ENCODE peak calls at places on chromosomes 7 and 10, in six cellular contexts. M, S, C, W, Y and Q are unnamed samples.

GRCh38 chr7:106419455-106420182 is 134.8 kb upstream of the NAMPT start:
- DNase-seq in M (no peak), S (no peak), C (no peak), W (no peak), Y (no peak), Q (no peak)

GRCh38 chr7:77649950-77650349 is 46.3 kb upstream of the RSBN1L start:
- DNase-seq in M (no peak), S (peak), C (no peak), W (no peak), Y (no peak), Q (peak)

GRCh38 chr7:1899201-1899600 is 229.1 kb downstream of the ELFN1 start:
- DNase-seq in M (no peak), S (peak), C (peak), W (no peak), Y (no peak), Q (no peak)

GRCh38 chr10:89171996-89172395 is 35.1 kb downstream of the CH25H start:
- DNase-seq in M (no peak), S (peak), C (no peak), W (no peak), Y (no peak), Q (no peak)

GRCh38 chr7:131688738-131689661 is 132.6 kb upstream of the PODXL start:
- DNase-seq in M (peak), S (peak), C (peak), W (no peak), Y (peak), Q (peak)

GRCh38 chr7:3978839-3979238 is 677.8 kb downstream of the SDK1 start:
- DNase-seq in M (no peak), S (no peak), C (no peak), W (no peak), Y (no peak), Q (no peak)

GRCh38 chr10:61633665-61634064 is 29.1 kb upstream of the CABCOCO1 start:
- DNase-seq in M (no peak), S (peak), C (no peak), W (no peak), Y (no peak), Q (no peak)

GRCh38 chr10:104711167-104711765 is 70.2 kb downstream of the SORCS3 start:
- DNase-seq in M (no peak), S (no peak), C (no peak), W (no peak), Y (no peak), Q (no peak)

GRCh38 chr7:1026721-1027151 is 17.6 kb upstream of the GPR146 start:
- DNase-seq in M (no peak), S (no peak), C (no peak), W (no peak), Y (no peak), Q (no peak)

GRCh38 chr10:91198781-91199180 is 21.7 kb upstream of the PCGF5 start:
- DNase-seq in M (no peak), S (peak), C (no peak), W (peak), Y (no peak), Q (no peak)

GRCh38 chr7:47045592-47045991 is 536.3 kb downstream of the TNS3 start:
- DNase-seq in M (no peak), S (peak), C (no peak), W (no peak), Y (no peak), Q (no peak)

DNA sequence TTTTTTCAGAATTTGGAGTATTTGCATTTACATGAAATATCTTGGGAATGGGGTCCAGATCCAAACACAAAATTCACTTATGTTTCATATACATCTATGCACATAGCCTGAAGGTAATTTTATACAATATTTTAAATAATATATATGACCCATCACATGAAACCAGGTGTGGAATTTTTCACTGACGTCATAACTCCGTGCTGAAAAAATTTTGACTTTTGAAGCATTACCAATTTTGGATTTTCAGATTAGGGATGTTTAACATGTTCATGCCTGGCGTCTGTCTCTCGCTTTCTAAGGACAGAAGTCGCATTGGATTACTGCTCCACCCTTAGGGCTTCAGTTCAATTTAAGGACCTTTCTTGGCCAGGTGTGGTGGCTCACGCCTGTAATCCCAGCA is 349.5 kb upstream of the PLXDC2 start:
- DNase-seq in M (no peak), S (no peak), C (no peak), W (no peak), Y (no peak), Q (no peak)
- TF ChIP-seq RAD21 in M (no peak), S (no peak), C (no peak), W (no peak), Y (no peak), Q (no peak)

GRCh38 chr10:1754506-1755177 is 17.3 kb upstream of the ADARB2 start:
- DNase-seq in M (no peak), S (no peak), C (no peak), W (no peak), Y (no peak), Q (no peak)
- TF ChIP-seq USF2 in M (no peak), S (no peak), C (no peak), W (no peak), Y (no peak), Q (no peak)

GRCh38 chr7:148334959-148335577 is 255.5 kb upstream of the C7orf33 start:
- DNase-seq in M (no peak), S (no peak), C (no peak), W (no peak), Y (no peak), Q (no peak)
- TF ChIP-seq RAD21 in M (no peak), S (no peak), C (no peak), W (no peak), Y (no peak), Q (no peak)

DNA sequence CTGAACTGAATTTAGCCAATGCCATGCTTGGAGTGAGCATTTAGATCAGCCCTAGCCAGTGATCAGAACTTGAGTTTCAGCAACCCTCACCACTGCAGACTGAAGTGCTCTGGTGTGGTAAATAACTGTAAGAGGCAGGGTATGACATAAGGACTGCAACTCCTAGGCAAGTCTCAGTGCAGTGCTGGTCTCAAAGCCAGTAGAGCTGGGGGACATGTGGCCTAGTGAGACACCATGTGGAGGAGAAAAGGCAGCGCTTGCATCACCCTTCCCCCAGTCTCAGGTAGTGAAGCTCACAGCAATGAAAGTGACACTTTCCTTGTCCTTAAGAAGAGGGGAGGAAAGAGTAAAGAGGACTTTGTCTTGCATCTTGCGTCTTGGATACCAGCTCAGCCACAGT is 386.8 kb upstream of the POT1 start:
- DNase-seq in M (no peak), S (no peak), C (peak), W (no peak), Y (peak), Q (no peak)
- TF ChIP-seq USF2 in M (no peak), S (no peak), C (no peak), W (no peak), Y (no peak), Q (no peak)

GRCh38 chr7:121582258-121582657 is 186.2 kb upstream of the FAM3C start:
- DNase-seq in M (no peak), S (no peak), C (no peak), W (no peak), Y (no peak), Q (no peak)
- TF ChIP-seq RAD21 in M (no peak), S (no peak), C (no peak), W (no peak), Y (no peak), Q (no peak)

GRCh38 chr7:27130540-27131389 is at the start of gene HOXA4:
- DNase-seq in M (no peak), S (peak), C (peak), W (no peak), Y (no peak), Q (no peak)
- TF ChIP-seq USF2 in M (no peak), S (peak), C (peak), W (no peak), Y (peak), Q (peak)

DNA sequence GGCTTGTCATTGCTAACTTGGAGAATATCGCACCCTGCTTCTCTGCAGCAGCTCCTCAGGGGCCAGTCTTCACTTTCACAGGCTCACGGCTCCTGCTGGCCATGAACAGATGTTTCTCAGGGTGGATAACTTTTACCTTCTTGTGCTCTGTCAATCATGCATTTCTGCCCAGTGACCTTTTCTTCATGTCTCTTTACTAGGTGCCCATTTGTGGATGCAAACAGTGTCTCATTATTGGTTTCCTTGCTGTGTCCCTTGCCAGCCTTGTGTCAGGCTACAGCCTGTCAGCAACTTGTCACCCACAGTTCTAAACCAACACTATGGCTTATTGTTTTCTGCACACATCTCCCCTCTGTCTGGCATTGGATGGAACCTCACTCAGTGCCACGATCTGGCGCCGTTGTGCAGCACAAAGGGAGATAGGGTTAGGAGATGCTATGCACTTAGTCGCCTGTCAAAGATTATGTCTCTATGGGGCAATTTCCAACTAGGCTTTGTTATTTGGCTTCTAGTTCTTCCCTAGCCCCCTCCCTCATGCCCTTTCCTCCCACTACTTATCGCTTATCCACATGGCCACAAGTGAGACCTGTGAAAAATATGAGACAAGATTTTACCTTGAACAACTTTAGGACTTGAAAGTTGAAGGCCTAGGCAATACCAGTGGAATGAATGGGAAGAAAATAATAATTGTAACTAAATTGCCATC is 45.7 kb upstream of the NXPH1 start:
- DNase-seq in M (peak), S (no peak), C (no peak), W (no peak), Y (no peak), Q (no peak)
- TF ChIP-seq RAD21 in M (no peak), S (no peak), C (no peak), W (no peak), Y (no peak), Q (no peak)